ENCODE peak calls at places on chromosomes 7 and 10, in six cellular contexts. Y is activated T-cell treated with anti-CD3 and anti-CD28 coated beads, Interleukin-2, amount 50 U/mL, for 72 hours; G is IMR-90; Q is CD4-positive, alpha-beta memory T cell; S is activated CD8-positive, alpha-beta memory T cell treated with anti-CD3 and anti-CD28 coated beads for 4 hours; O is cardiac muscle cell. F is an unnamed sample.

GRCh38 chr10:133465191-133465949 is 11.6 kb downstream of the SCART1 start:
- DNase-seq in S (no peak), G (no peak), Y (no peak), Q (no peak), O (no peak), F (no peak)

GRCh38 chr7:130419652-130420051 is 21.2 kb downstream of the CEP41 start:
- DNase-seq in Y (no peak), O (no peak), Q (no peak), G (peak), S (no peak), F (no peak)

GRCh38 chr7:43018446-43018845 is 86.3 kb downstream of the MRPL32 start:
- DNase-seq in Q (no peak), S (no peak), Y (no peak), O (no peak), G (no peak), F (no peak)

GRCh38 chr7:96316949-96317348 is 4.9 kb downstream of the SLC25A13 start:
- DNase-seq in Y (no peak), Q (no peak), O (no peak), S (no peak), G (no peak), F (no peak)

GRCh38 chr7:39613577-39613976 is 9.8 kb upstream of the RALA start:
- DNase-seq in G (peak), O (no peak), Y (no peak), Q (no peak), S (no peak), F (no peak)

GRCh38 chr10:121556448-121556847 is 41.8 kb downstream of the FGFR2 start:
- DNase-seq in Y (no peak), O (no peak), Q (no peak), S (no peak), G (no peak), F (no peak)

GRCh38 chr7:30708983-30709382 is 26.7 kb upstream of the CRHR2 start:
- DNase-seq in Q (no peak), Y (no peak), O (peak), G (no peak), S (no peak), F (no peak)

GRCh38 chr7:99120503-99120902 is 23.4 kb downstream of the SMURF1 start:
- DNase-seq in G (peak), Y (no peak), O (peak), Q (no peak), S (no peak), F (no peak)

GRCh38 chr10:121057291-121057690 is 206.1 kb downstream of the WDR11 start:
- DNase-seq in G (no peak), Y (no peak), Q (no peak), S (no peak), O (no peak), F (no peak)

GRCh38 chr7:129713544-129713943 is 102.0 kb downstream of the NRF1 start:
- DNase-seq in G (no peak), Q (no peak), Y (no peak), O (peak), S (no peak), F (no peak)

GRCh38 chr7:156585926-156586325 is 54.6 kb upstream of the RNF32 start:
- DNase-seq in S (no peak), Y (no peak), Q (no peak), O (no peak), G (no peak), F (no peak)

GRCh38 chr10:96647466-96647865 is 60.7 kb upstream of the TM9SF3 start:
- DNase-seq in Y (no peak), G (no peak), S (no peak), Q (no peak), O (no peak), F (no peak)

GRCh38 chr7:100079024-100079560 is 2.4 kb downstream of the ZNF3 start:
- DNase-seq in S (no peak), Q (no peak), G (no peak), O (no peak), Y (no peak), F (peak)

GRCh38 chr7:7112868-7113267 is 69.5 kb upstream of the C1GALT1 start:
- DNase-seq in G (no peak), Q (no peak), O (no peak), S (no peak), Y (no peak), F (no peak)

GRCh38 chr7:81623251-81623855 is 146.5 kb downstream of the HGF start:
- DNase-seq in S (no peak), O (no peak), Y (no peak), G (peak), Q (no peak), F (no peak)

GRCh38 chr10:3068968-3069737 is 1.8 kb downstream of the PFKP start:
- DNase-seq in S (no peak), G (peak), Y (peak), Q (peak), O (peak), F (no peak)

GRCh38 chr7:55077581-55078410 is 59.0 kb downstream of the EGFR start:
- DNase-seq in G (no peak), S (no peak), Q (no peak), Y (no peak), O (no peak), F (no peak)

GRCh38 chr7:131279044-131279443 is 48.6 kb upstream of the MKLN1 start:
- DNase-seq in G (no peak), O (no peak), S (no peak), Y (no peak), Q (no peak), F (no peak)

F was measured in C1 segment of cervical spinal cord.